ENCODE peak calls at places on chromosome 6, in eight cellular contexts. E, J, N, C, Z, U, I and M are unnamed samples.

GRCh38 chr6:3809982-3810381 is 39.2 kb upstream of the FAM50B start:
- DNase-seq in N (no peak), C (no peak), E (no peak), I (no peak), J (no peak), Z (no peak), U (no peak), M (no peak)

GRCh38 chr6:21738180-21739094 is 144.9 kb downstream of the SOX4 start:
- DNase-seq in Z (no peak), I (peak), N (no peak), J (peak), U (peak), C (no peak), E (no peak), M (no peak)

GRCh38 chr6:137793805-137794508 is 73.1 kb upstream of the TNFAIP3 start:
- DNase-seq in C (no peak), Z (no peak), J (no peak), I (no peak), N (no peak), E (no peak), U (no peak), M (no peak)

GRCh38 chr6:37056439-37057127 is 51.1 kb downstream of the FGD2 start:
- DNase-seq in E (no peak), C (no peak), N (no peak), U (no peak), J (peak), I (no peak), Z (no peak), M (no peak)

GRCh38 chr6:26087284-26088115 is at the start of gene HFE:
- DNase-seq in N (no peak), U (peak), E (peak), Z (no peak), I (no peak), J (peak), C (peak), M (peak)

GRCh38 chr6:36314221-36315014 is 22.3 kb downstream of the BNIP5 start:
- DNase-seq in I (no peak), J (no peak), U (no peak), N (peak), C (no peak), E (no peak), Z (no peak), M (no peak)

GRCh38 chr6:64732888-64733287 is 974.1 kb downstream of the EYS start:
- DNase-seq in J (no peak), Z (no peak), E (no peak), C (no peak), U (no peak), I (no peak), N (no peak), M (no peak)

GRCh38 chr6:116433313-116433712 is 27.9 kb upstream of the CALHM6 start:
- DNase-seq in U (no peak), J (no peak), C (no peak), E (no peak), I (no peak), Z (no peak), N (no peak), M (no peak)

GRCh38 chr6:161353208-161353613 is 79.3 kb upstream of the AGPAT4 start:
- DNase-seq in C (no peak), E (no peak), I (peak), U (no peak), J (no peak), N (no peak), Z (no peak), M (no peak)

GRCh38 chr6:109718991-109719390 is 27.9 kb downstream of the FIG4 start:
- DNase-seq in C (peak), I (no peak), U (no peak), N (no peak), Z (no peak), J (peak), E (no peak), M (no peak)

GRCh38 chr6:108531332-108531731 is 29.4 kb upstream of the FOXO3 start:
- DNase-seq in I (no peak), Z (no peak), E (no peak), U (no peak), N (no peak), C (no peak), J (no peak), M (no peak)

GRCh38 chr6:77492529-77492928 is 29.2 kb upstream of the HTR1B start:
- DNase-seq in U (no peak), C (no peak), E (no peak), Z (no peak), I (no peak), N (no peak), J (no peak), M (no peak)

GRCh38 chr6:15473741-15474161 is 189.1 kb downstream of the DTNBP1 start:
- DNase-seq in U (peak), J (peak), E (peak), C (peak), N (no peak), Z (no peak), I (no peak), M (no peak)

GRCh38 chr6:41336824-41337223 is 1.4 kb downstream of the NCR2 start:
- DNase-seq in Z (no peak), C (no peak), E (no peak), J (no peak), N (no peak), I (no peak), U (no peak), M (no peak)